ENCODE peak calls at places on chromosomes 13 and 19, in four cellular contexts. One of them, this sample, is unnamed.

GRCh38 chr13:108033800-108034707 is 181.3 kb downstream of the LIG4 start:
- DNase-seq in endothelial cell of umbilical vein: no peak
- DNase-seq in A549: no peak
- DNase-seq in K562: no peak
- DNase-seq in this sample: no peak

GRCh38 chr19:34172661-34173144 is 399 bp downstream of the LSM14A start:
- DNase-seq in K562: peak
- DNase-seq in A549: no peak
- DNase-seq in endothelial cell of umbilical vein: no peak
- DNase-seq in this sample: no peak

GRCh38 chr19:53977991-53978731 is 13.3 kb upstream of the CACNG6 start:
- DNase-seq in A549: peak
- DNase-seq in K562: peak
- DNase-seq in endothelial cell of umbilical vein: peak
- DNase-seq in this sample: no peak

GRCh38 chr19:3175761-3176714 is 2.5 kb upstream of the S1PR4 start:
- DNase-seq in K562: no peak
- DNase-seq in endothelial cell of umbilical vein: no peak
- DNase-seq in A549: no peak
- DNase-seq in this sample: no peak

GRCh38 chr19:13018037-13018914 is 23.0 kb downstream of the NFIX start:
- DNase-seq in endothelial cell of umbilical vein: peak
- DNase-seq in K562: peak
- DNase-seq in A549: no peak
- DNase-seq in this sample: no peak

GRCh38 chr13:47901451-47901850 is 99.6 kb downstream of the SUCLA2 start:
- DNase-seq in endothelial cell of umbilical vein: no peak
- DNase-seq in A549: no peak
- DNase-seq in K562: no peak
- DNase-seq in this sample: peak

GRCh38 chr19:49441210-49441959 is at the start of gene SLC17A7:
- DNase-seq in A549: peak
- DNase-seq in K562: peak
- DNase-seq in endothelial cell of umbilical vein: no peak
- DNase-seq in this sample: no peak

GRCh38 chr13:38417727-38418126 is 68.1 kb downstream of the UFM1 start:
- DNase-seq in K562: peak
- DNase-seq in A549: no peak
- DNase-seq in endothelial cell of umbilical vein: no peak
- DNase-seq in this sample: peak

GRCh38 chr19:14073232-14073924 is 792 bp downstream of the MISP3 start:
- DNase-seq in K562: peak
- DNase-seq in endothelial cell of umbilical vein: peak
- DNase-seq in A549: no peak
- DNase-seq in this sample: peak

GRCh38 chr13:75469087-75469486 is 12.9 kb downstream of the TBC1D4 start:
- DNase-seq in A549: no peak
- DNase-seq in endothelial cell of umbilical vein: no peak
- DNase-seq in K562: peak
- DNase-seq in this sample: no peak

GRCh38 chr19:41670755-41671154 is 17.3 kb downstream of the CEACAM7 start:
- DNase-seq in endothelial cell of umbilical vein: no peak
- DNase-seq in K562: no peak
- DNase-seq in A549: no peak
- DNase-seq in this sample: no peak

GRCh38 chr13:92838786-92839185 is 387.8 kb upstream of the GPC6 start:
- DNase-seq in endothelial cell of umbilical vein: no peak
- DNase-seq in K562: no peak
- DNase-seq in A549: no peak
- DNase-seq in this sample: no peak

GRCh38 chr13:63425131-63425530 is 2009.5 kb upstream of the PCDH20 start:
- DNase-seq in endothelial cell of umbilical vein: no peak
- DNase-seq in K562: no peak
- DNase-seq in A549: no peak
- DNase-seq in this sample: no peak

GRCh38 chr13:27168870-27169525 is 2.6 kb downstream of the USP12 start:
- DNase-seq in A549: no peak
- DNase-seq in K562: no peak
- DNase-seq in endothelial cell of umbilical vein: peak
- DNase-seq in this sample: no peak

GRCh38 chr13:54144809-54145208 is 1116.2 kb downstream of the OLFM4 start:
- DNase-seq in endothelial cell of umbilical vein: no peak
- DNase-seq in K562: no peak
- DNase-seq in A549: no peak
- DNase-seq in this sample: no peak

GRCh38 chr13:95251641-95252040 is 49.6 kb downstream of the ABCC4 start:
- DNase-seq in endothelial cell of umbilical vein: no peak
- DNase-seq in A549: no peak
- DNase-seq in K562: no peak
- DNase-seq in this sample: no peak

GRCh38 chr19:16828990-16829821 is at the start of gene SIN3B:
- DNase-seq in A549: peak
- DNase-seq in endothelial cell of umbilical vein: peak
- DNase-seq in K562: peak
- DNase-seq in this sample: peak

GRCh38 chr13:50526771-50527567 is 316.5 kb downstream of the DLEU7 start:
- DNase-seq in endothelial cell of umbilical vein: no peak
- DNase-seq in A549: no peak
- DNase-seq in K562: no peak
- DNase-seq in this sample: no peak

GRCh38 chr19:47389150-47389556 is 30.2 kb downstream of the MEIS3 start:
- DNase-seq in A549: no peak
- DNase-seq in endothelial cell of umbilical vein: no peak
- DNase-seq in K562: no peak
- DNase-seq in this sample: peak

GRCh38 chr19:12792853-12793289 is 1.6 kb downstream of the JUNB start:
- DNase-seq in endothelial cell of umbilical vein: peak
- DNase-seq in K562: no peak
- DNase-seq in A549: no peak
- DNase-seq in this sample: no peak

GRCh38 chr13:112168771-112169170 is 101.8 kb downstream of the SOX1 start:
- DNase-seq in A549: no peak
- DNase-seq in endothelial cell of umbilical vein: no peak
- DNase-seq in K562: no peak
- DNase-seq in this sample: no peak

GRCh38 chr13:99980201-99981114 is 1.1 kb upstream of the ZIC2 start:
- DNase-seq in K562: peak
- DNase-seq in A549: no peak
- DNase-seq in endothelial cell of umbilical vein: peak
- DNase-seq in this sample: peak

GRCh38 chr19:43634877-43635560 is 4.6 kb downstream of the CADM4 start:
- DNase-seq in endothelial cell of umbilical vein: no peak
- DNase-seq in K562: no peak
- DNase-seq in A549: no peak
- DNase-seq in this sample: peak

GRCh38 chr13:52786747-52787146 is 47.1 kb upstream of the CNMD start:
- DNase-seq in A549: no peak
- DNase-seq in K562: no peak
- DNase-seq in endothelial cell of umbilical vein: no peak
- DNase-seq in this sample: no peak

GRCh38 chr13:83215627-83216026 is 666.6 kb downstream of the SLITRK1 start:
- DNase-seq in A549: no peak
- DNase-seq in K562: no peak
- DNase-seq in endothelial cell of umbilical vein: no peak
- DNase-seq in this sample: no peak

GRCh38 chr13:112451512-112452379 is 75.6 kb downstream of the SPACA7 start:
- DNase-seq in K562: no peak
- DNase-seq in endothelial cell of umbilical vein: no peak
- DNase-seq in A549: no peak
- DNase-seq in this sample: no peak

GRCh38 chr13:110334256-110334655 is 27.2 kb downstream of the COL4A2 start:
- DNase-seq in endothelial cell of umbilical vein: no peak
- DNase-seq in A549: no peak
- DNase-seq in K562: no peak
- DNase-seq in this sample: no peak

GRCh38 chr13:44116562-44117315 is 237.0 kb downstream of the LACC1 start:
- DNase-seq in endothelial cell of umbilical vein: no peak
- DNase-seq in K562: no peak
- DNase-seq in A549: no peak
- DNase-seq in this sample: peak

GRCh38 chr13:89457977-89458376 is 1786.8 kb downstream of the SLITRK5 start:
- DNase-seq in K562: no peak
- DNase-seq in A549: no peak
- DNase-seq in endothelial cell of umbilical vein: peak
- DNase-seq in this sample: no peak

DNA sequence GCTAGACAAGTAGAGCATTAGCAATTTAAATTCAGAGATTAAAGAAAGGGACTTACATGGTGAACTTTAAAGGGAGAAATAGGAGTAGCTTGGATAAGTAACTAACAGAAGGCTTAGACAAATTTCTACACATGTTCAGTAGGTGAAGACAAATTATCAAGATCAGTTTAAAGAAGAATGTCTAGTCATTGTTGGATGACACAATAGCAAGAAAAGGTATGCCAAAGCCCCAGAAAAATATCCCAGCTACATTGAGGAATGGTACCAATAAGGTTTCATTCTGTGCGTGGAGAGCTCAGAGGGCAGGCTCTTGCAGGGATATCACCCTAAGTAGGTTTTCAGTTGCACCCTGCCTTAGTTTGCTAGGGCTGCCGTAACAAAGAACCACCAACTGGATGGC is 3.5 kb upstream of the STK24 start:
- DNase-seq in K562: no peak
- DNase-seq in endothelial cell of umbilical vein: no peak
- DNase-seq in A549: no peak
- DNase-seq in this sample: no peak
- TF ChIP-seq POLR2A in K562: no peak
- TF ChIP-seq POLR2A in endothelial cell of umbilical vein: no peak
- TF ChIP-seq POLR2A in A549: no peak
- TF ChIP-seq POLR2A in this sample: no peak

DNA sequence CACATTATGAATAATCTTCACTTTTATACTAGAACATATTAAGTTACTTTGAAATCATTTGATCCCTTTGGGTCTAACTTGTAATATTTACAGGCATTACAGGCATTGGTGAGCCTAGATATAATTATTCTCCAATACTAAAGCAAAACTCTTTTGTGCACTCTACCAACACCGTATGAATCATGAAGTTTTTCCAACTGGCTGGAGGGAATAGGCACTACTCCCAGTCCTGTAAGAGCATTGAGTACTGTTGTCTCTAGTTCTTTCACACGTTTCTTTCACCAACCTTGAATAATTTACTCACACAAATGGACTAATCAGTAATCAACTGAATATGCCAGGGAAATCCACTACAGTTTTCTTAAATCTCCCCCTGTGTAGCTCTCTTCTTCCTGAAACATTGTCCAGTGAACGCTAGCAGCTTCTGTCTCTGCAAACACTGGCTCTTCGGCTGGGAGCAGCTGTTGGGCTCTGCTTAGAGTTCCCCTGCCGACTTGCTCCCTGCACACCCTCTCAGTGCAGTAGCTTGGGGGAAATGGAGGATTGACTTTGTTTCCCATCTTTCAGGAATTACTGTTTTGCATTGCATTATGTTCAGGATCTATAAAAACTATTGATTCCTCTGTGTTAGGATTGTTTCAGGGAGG is 476.7 kb downstream of the RFC3 start:
- DNase-seq in endothelial cell of umbilical vein: no peak
- DNase-seq in A549: no peak
- DNase-seq in K562: no peak
- DNase-seq in this sample: no peak
- TF ChIP-seq MYC in endothelial cell of umbilical vein: no peak
- TF ChIP-seq MYC in A549: no peak
- TF ChIP-seq MYC in K562: no peak
- TF ChIP-seq MYC in this sample: no peak

DNA sequence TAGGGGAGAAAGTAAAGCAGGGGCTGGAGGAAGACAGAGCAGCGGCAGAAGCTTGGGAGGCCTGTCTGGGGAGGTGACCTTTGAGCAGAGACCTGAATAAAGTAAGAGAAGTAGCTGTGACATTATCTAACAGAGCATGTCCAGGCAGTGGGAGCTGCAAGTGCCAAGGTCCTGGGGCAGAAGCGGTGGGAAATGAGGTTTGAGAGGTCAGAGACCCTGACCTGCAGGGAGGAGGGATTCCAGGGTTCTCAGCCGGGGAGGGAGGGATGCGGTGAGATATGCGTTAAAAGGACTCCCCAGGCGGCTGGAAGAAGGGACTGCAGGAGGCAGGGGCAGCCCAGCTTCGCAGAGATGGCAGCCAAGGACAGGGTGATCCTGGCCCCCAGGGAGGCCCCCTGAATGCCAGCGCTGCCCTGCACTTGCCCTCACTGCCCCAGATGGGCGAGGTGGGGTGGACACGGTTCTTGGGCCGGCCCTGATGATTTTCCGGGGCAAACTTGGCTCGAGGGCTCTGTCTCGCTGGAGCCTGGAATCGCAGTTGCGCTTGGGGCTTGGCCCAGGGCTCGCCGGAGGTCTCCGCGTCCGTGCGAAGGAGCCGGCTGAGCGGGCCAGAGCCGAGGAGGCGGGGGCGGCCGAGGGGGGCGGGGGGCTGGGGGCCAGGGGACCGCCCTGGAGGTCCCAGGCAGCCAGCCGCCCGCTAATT is 3.2 kb downstream of the CRLF1 start:
- DNase-seq in endothelial cell of umbilical vein: no peak
- DNase-seq in A549: no peak
- DNase-seq in K562: peak
- DNase-seq in this sample: peak
- H3K4me3 ChIP-seq in endothelial cell of umbilical vein: no peak
- H3K4me3 ChIP-seq in A549: no peak
- H3K4me3 ChIP-seq in K562: no peak
- H3K4me3 ChIP-seq in this sample: no peak

GRCh38 chr13:86900906-86901305 is 770.3 kb upstream of the SLITRK5 start:
- DNase-seq in A549: no peak
- DNase-seq in endothelial cell of umbilical vein: no peak
- DNase-seq in K562: no peak
- DNase-seq in this sample: no peak

GRCh38 chr13:86909318-86909717 is 761.9 kb upstream of the SLITRK5 start:
- DNase-seq in endothelial cell of umbilical vein: no peak
- DNase-seq in A549: no peak
- DNase-seq in K562: no peak
- DNase-seq in this sample: no peak

GRCh38 chr13:86907116-86907515 is 764.1 kb upstream of the SLITRK5 start:
- DNase-seq in endothelial cell of umbilical vein: no peak
- DNase-seq in A549: no peak
- DNase-seq in K562: no peak
- DNase-seq in this sample: no peak

GRCh38 chr13:86906458-86906857 is 764.7 kb upstream of the SLITRK5 start:
- DNase-seq in K562: no peak
- DNase-seq in A549: no peak
- DNase-seq in endothelial cell of umbilical vein: no peak
- DNase-seq in this sample: no peak
- TF ChIP-seq POLR2A in K562: no peak
- TF ChIP-seq POLR2A in A549: no peak
- TF ChIP-seq POLR2A in endothelial cell of umbilical vein: no peak
- TF ChIP-seq POLR2A in this sample: no peak